ENCODE peak calls at places on chromosomes 1 and 21, in seven cellular contexts. X is Calu3, I is A172, S is EL, Y is cerebellar cortex, L is tibial artery, J is ELF-1. Z is an unnamed sample.

GRCh38 chr1:156124557-156125483 is 10.3 kb downstream of the LMNA start:
- DNase-seq in X (peak; percentile 78), I (peak; percentile 91), S (no peak), Y (no peak), L (peak; percentile 84), J (no peak), Z (no peak)

GRCh38 chr1:40317394-40318074 is 448 bp upstream of the COL9A2 start:
- DNase-seq in X (no peak), I (no peak), S (no peak), Y (no peak), L (no peak), J (peak; percentile 45), Z (no peak)

GRCh38 chr1:100538935-100539835 is 1.2 kb downstream of the GPR88 start:
- DNase-seq in X (peak; percentile 26), I (no peak), S (peak; percentile 41), Y (no peak), L (no peak), J (peak; percentile 47), Z (peak; percentile 63)

GRCh38 chr1:161367684-161368398 is at the start of gene CFAP126:
- DNase-seq in X (peak; percentile 57), I (peak; percentile 76), S (peak; percentile 55), Y (peak; percentile 58), L (no peak), J (peak; percentile 39), Z (peak; percentile 87)

GRCh38 chr1:211476200-211476849 is 15.6 kb downstream of the RD3 start:
- DNase-seq in X (peak; percentile 89), I (peak; percentile 73), S (peak; percentile 63), Y (peak; percentile 67), L (no peak), J (peak; percentile 57), Z (peak; percentile 80)

GRCh38 chr21:31872452-31873274 is at the start of gene HUNK:
- DNase-seq in X (peak; percentile 42), I (no peak), S (peak; percentile 28), Y (no peak), L (no peak), J (peak; percentile 82), Z (peak; percentile 78)

GRCh38 chr1:229013981-229014380 is 256.9 kb upstream of the RAB4A start:
- DNase-seq in X (no peak), I (no peak), S (no peak), Y (no peak), L (no peak), J (no peak), Z (no peak)

GRCh38 chr1:43531906-43532584 is 1.4 kb downstream of the PTPRF start:
- DNase-seq in X (peak; percentile 29), I (no peak), S (peak; percentile 23), Y (no peak), L (no peak), J (peak; percentile 61), Z (no peak)

GRCh38 chr1:220368352-220369265 is 96.4 kb upstream of the RAB3GAP2 start:
- DNase-seq in X (peak; percentile 56), I (no peak), S (peak; percentile 36), Y (no peak), L (no peak), J (peak; percentile 93), Z (peak; percentile 83)

GRCh38 chr1:118984086-118984989 is 3.8 kb downstream of the TBX15 start:
- DNase-seq in X (no peak), I (no peak), S (peak; percentile 64), Y (no peak), L (peak; percentile 81), J (peak; percentile 83), Z (peak; percentile 53)

GRCh38 chr1:54567961-54568360 is 19.9 kb downstream of the ACOT11 start:
- DNase-seq in X (no peak), I (no peak), S (no peak), Y (no peak), L (no peak), J (no peak), Z (no peak)

GRCh38 chr1:151327903-151328674 is 873 bp upstream of the PI4KB start:
- DNase-seq in X (peak; percentile 15), I (no peak), S (no peak), Y (no peak), L (no peak), J (peak; percentile 73), Z (no peak)

GRCh38 chr1:1781526-1781903 is 3.2 kb upstream of the NADK start:
- DNase-seq in X (no peak), I (no peak), S (no peak), Y (no peak), L (no peak), J (peak; percentile 36), Z (no peak)

GRCh38 chr1:67682659-67683197 is 2.3 kb upstream of the GADD45A start:
- DNase-seq in X (peak; percentile 12), I (peak; percentile 95), S (peak; percentile 95), Y (no peak), L (no peak), J (no peak), Z (peak; percentile 71)

GRCh38 chr1:43346636-43347035 is 9.0 kb downstream of the MPL start:
- DNase-seq in X (no peak), I (no peak), S (no peak), Y (no peak), L (no peak), J (no peak), Z (no peak)

GRCh38 chr1:89451011-89451410 is 73.6 kb upstream of the LRRC8B start:
- DNase-seq in X (no peak), I (no peak), S (peak; percentile 15), Y (no peak), L (no peak), J (no peak), Z (peak; percentile 56)

GRCh38 chr1:172489847-172490246 is 43.1 kb upstream of the SUCO start:
- DNase-seq in X (no peak), I (no peak), S (no peak), Y (no peak), L (no peak), J (no peak), Z (no peak)

GRCh38 chr21:33064623-33064996 is 5.3 kb upstream of the OLIG1 start:
- DNase-seq in X (no peak), I (no peak), S (no peak), Y (no peak), L (no peak), J (peak; percentile 13), Z (peak; percentile 21)

GRCh38 chr1:8133190-8133589 is 107.1 kb upstream of the ERRFI1 start:
- DNase-seq in X (no peak), I (peak; percentile 29), S (peak; percentile 45), Y (peak; percentile 47), L (peak; percentile 70), J (no peak), Z (peak; percentile 57)

GRCh38 chr1:39016604-39017171 is 9.5 kb upstream of the NDUFS5 start:
- DNase-seq in X (peak; percentile 10), I (no peak), S (no peak), Y (no peak), L (no peak), J (peak; percentile 49), Z (no peak)

GRCh38 chr1:186152227-186152944 is 222.7 kb downstream of the TPR start:
- DNase-seq in X (peak; percentile 54), I (peak; percentile 91), S (peak; percentile 93), Y (no peak), L (no peak), J (peak; percentile 40), Z (peak; percentile 64)

GRCh38 chr1:85230305-85230977 is 29.0 kb downstream of the C1orf52 start:
- DNase-seq in X (peak; percentile 19), I (no peak), S (no peak), Y (peak; percentile 28), L (no peak), J (peak; percentile 67), Z (no peak)

GRCh38 chr1:209349372-209350324 is 233.9 kb upstream of the CAMK1G start:
- DNase-seq in X (no peak), I (peak; percentile 56), S (peak; percentile 70), Y (no peak), L (no peak), J (peak; percentile 72), Z (peak; percentile 67)

GRCh38 chr1:61175976-61176375 is 93.6 kb downstream of the NFIA start:
- DNase-seq in X (no peak), I (no peak), S (no peak), Y (no peak), L (no peak), J (no peak), Z (no peak)

GRCh38 chr1:115678141-115678540 is 36.4 kb downstream of the VANGL1 start:
- DNase-seq in X (no peak), I (no peak), S (no peak), Y (no peak), L (no peak), J (peak; percentile 39), Z (peak; percentile 42)

GRCh38 chr1:218433744-218434143 is 88.6 kb downstream of the TGFB2 start:
- DNase-seq in X (no peak), I (no peak), S (no peak), Y (no peak), L (no peak), J (no peak), Z (peak; percentile 54)

GRCh38 chr1:1264026-1264425 is 9.6 kb downstream of the UBE2J2 start:
- DNase-seq in X (no peak), I (no peak), S (no peak), Y (no peak), L (no peak), J (no peak), Z (no peak)

GRCh38 chr21:46065215-46065992 is 32.5 kb upstream of the COL6A2 start:
- DNase-seq in X (no peak), I (no peak), S (peak; percentile 53), Y (no peak), L (peak; percentile 85), J (no peak), Z (peak; percentile 81)

GRCh38 chr1:67675800-67676199 is 9.2 kb upstream of the GADD45A start:
- DNase-seq in X (no peak), I (no peak), S (peak; percentile 38), Y (no peak), L (no peak), J (no peak), Z (peak; percentile 25)

Z was measured in astrocyte of the hippocampus.